ENCODE peak calls at places on chromosomes 5 and 9, in four cellular contexts. Q is stimulated activated CD4-positive, alpha-beta T cell treated with anti-CD3 and anti-CD28 coated beads, TNF-alpha, amount 100 ng/mL, for 48 hours; F is NCI-H524; B is stimulated activated CD8-positive, alpha-beta memory T cell treated with anti-CD3 and anti-CD28 coated beads, Interleukin-15, amount 100 ng/mL, for 24 hours. L is an unnamed sample.

GRCh38 chr5:172082180-172082579 is 75.7 kb upstream of the FBXW11 start:
- DNase-seq in Q (no peak), F (no peak), B (no peak), L (no peak)

GRCh38 chr5:134506054-134507039 is 19.1 kb upstream of the JADE2 start:
- DNase-seq in Q (no peak), F (no peak), B (no peak), L (no peak)

GRCh38 chr5:179731791-179732411 is 721 bp upstream of the MAML1 start:
- DNase-seq in Q (peak), F (no peak), B (no peak), L (no peak)

GRCh38 chr9:35940474-35941467 is 17.2 kb downstream of the OR2S2 start:
- DNase-seq in Q (no peak), F (no peak), B (no peak), L (no peak)

GRCh38 chr9:123544007-123544827 is 188.2 kb downstream of the CRB2 start:
- DNase-seq in Q (no peak), F (no peak), B (no peak), L (no peak)

GRCh38 chr5:178545156-178545555 is 45.0 kb downstream of the COL23A1 start:
- DNase-seq in Q (no peak), F (no peak), B (no peak), L (no peak)

GRCh38 chr5:9437741-9438240 is 108.1 kb downstream of the SEMA5A start:
- DNase-seq in Q (no peak), F (no peak), B (no peak), L (no peak)

GRCh38 chr9:33860200-33860871 is 43.4 kb downstream of the UBE2R2 start:
- DNase-seq in Q (no peak), F (no peak), B (no peak), L (no peak)

GRCh38 chr5:141753971-141754713 is 72.1 kb upstream of the ARAP3 start:
- DNase-seq in Q (no peak), F (no peak), B (no peak), L (peak)

GRCh38 chr9:79012561-79012960 is 559.2 kb upstream of the TLE4 start:
- DNase-seq in Q (no peak), F (no peak), B (no peak), L (no peak)

GRCh38 chr5:72166070-72166979 is 59.0 kb downstream of the MAP1B start:
- DNase-seq in Q (no peak), F (peak), B (no peak), L (peak)

GRCh38 chr9:88300556-88300955 is 87.7 kb upstream of the SPIN1 start:
- DNase-seq in Q (no peak), F (no peak), B (no peak), L (no peak)

GRCh38 chr5:75434107-75434506 is 77.3 kb downstream of the CERT1 start:
- DNase-seq in Q (no peak), F (no peak), B (no peak), L (no peak)

GRCh38 chr5:78483809-78484521 is 123.5 kb downstream of the SCAMP1 start:
- DNase-seq in Q (no peak), F (no peak), B (no peak), L (no peak)

GRCh38 chr5:27592231-27592630 is 553.8 kb upstream of the CDH9 start:
- DNase-seq in Q (no peak), F (no peak), B (no peak), L (no peak)

GRCh38 chr5:150254363-150255154 is 35.0 kb downstream of the CAMK2A start:
- DNase-seq in Q (no peak), F (peak), B (no peak), L (no peak)

GRCh38 chr5:81553570-81554212 is 159.8 kb upstream of the ACOT12 start:
- DNase-seq in Q (no peak), F (no peak), B (no peak), L (no peak)

GRCh38 chr5:1726956-1727355 is 72.7 kb downstream of the MRPL36 start:
- DNase-seq in Q (no peak), F (no peak), B (no peak), L (peak)

GRCh38 chr9:128707446-128707845 is 5.1 kb downstream of the PKN3 start:
- DNase-seq in Q (no peak), F (no peak), B (no peak), L (no peak)

GRCh38 chr5:110115485-110115884 is 425.8 kb downstream of the MAN2A1 start:
- DNase-seq in Q (no peak), F (no peak), B (no peak), L (no peak)

GRCh38 chr9:129150122-129150521 is 27.9 kb downstream of the IER5L start:
- DNase-seq in Q (no peak), F (no peak), B (no peak), L (no peak)

GRCh38 chr5:85069659-85070640 is 685.3 kb upstream of the EDIL3 start:
- DNase-seq in Q (no peak), F (no peak), B (no peak), L (no peak)

GRCh38 chr5:42745426-42745825 is 11.2 kb upstream of the CCDC152 start:
- DNase-seq in Q (no peak), F (no peak), B (no peak), L (no peak)

GRCh38 chr9:108939975-108940374 is 5.8 kb downstream of the ABITRAM start:
- DNase-seq in Q (no peak), F (no peak), B (no peak), L (no peak)

GRCh38 chr5:17412760-17413671 is 85.0 kb upstream of the TAF11L2 start:
- DNase-seq in Q (no peak), F (peak), B (no peak), L (no peak)

GRCh38 chr9:135793221-135794056 is 91.5 kb downstream of the KCNT1 start:
- DNase-seq in Q (no peak), F (no peak), B (no peak), L (no peak)

L was measured in mesothelial cell of epicardium.